ENCODE peak calls at places on chromosomes 2 and 18, in ten cellular contexts. T is adrenal gland, P is choroid plexus epithelial cell, M is A549, K is prostate gland, X is foreskin fibroblast, A is heart left ventricle, E is cardiac muscle cell, U is neural progenitor cell, C is gastrocnemius medialis. L is an unnamed sample.

GRCh38 chr2:30655660-30656059 is 151.6 kb downstream of the CAPN13 start:
- DNase-seq in T (no peak), A (peak; percentile 58), M (no peak), E (no peak), U (no peak), P (peak; percentile 74), X (no peak), C (peak; percentile 35), K (no peak), L (peak; percentile 18)

GRCh38 chr2:222731183-222731582 is 59.7 kb downstream of the MOGAT1 start:
- DNase-seq in X (no peak), P (no peak), C (no peak), E (no peak), T (no peak), M (no peak), A (no peak), K (no peak), U (no peak), L (peak; percentile 60)

GRCh38 chr18:79733996-79734770 is 54.6 kb downstream of the CTDP1 start:
- DNase-seq in T (no peak), K (no peak), E (no peak), M (no peak), P (no peak), X (peak; percentile 7), A (peak; percentile 41), U (no peak), C (no peak), L (peak; percentile 80)

GRCh38 chr2:152421521-152422367 is 86.8 kb downstream of the FMNL2 start:
- DNase-seq in C (peak; percentile 53), T (peak; percentile 78), E (no peak), P (peak; percentile 98), U (no peak), M (peak; percentile 92), A (no peak), X (peak; percentile 97), K (peak; percentile 56), L (peak; percentile 99)

GRCh38 chr2:72147303-72147970 is at the start of gene CYP26B1:
- DNase-seq in C (no peak), P (no peak), M (no peak), U (peak; percentile 82), X (no peak), K (peak; percentile 3), E (peak; percentile 70), A (peak; percentile 60), T (peak; percentile 31), L (no peak)

GRCh38 chr18:25935356-25935755 is 155.1 kb downstream of the SS18 start:
- DNase-seq in T (no peak), C (no peak), M (no peak), E (no peak), A (no peak), K (no peak), P (no peak), X (no peak), U (no peak), L (no peak)

GRCh38 chr2:8628870-8629209 is 53.0 kb upstream of the ID2 start:
- DNase-seq in K (no peak), T (no peak), A (no peak), C (no peak), M (no peak), E (no peak), X (no peak), U (no peak), P (no peak), L (no peak)

GRCh38 chr2:73917696-73918207 is 8.9 kb upstream of the DGUOK start:
- DNase-seq in T (no peak), C (no peak), U (no peak), E (no peak), M (no peak), P (no peak), A (no peak), K (no peak), X (no peak), L (no peak)

GRCh38 chr2:200320344-200320743 is 13.9 kb downstream of the SPATS2L start:
- DNase-seq in K (no peak), U (no peak), P (no peak), T (no peak), C (peak; percentile 48), M (no peak), X (no peak), E (no peak), A (no peak), L (no peak)

GRCh38 chr2:112701092-112701491 is 19.7 kb upstream of the NT5DC4 start:
- DNase-seq in X (no peak), M (no peak), A (no peak), T (no peak), K (no peak), E (no peak), U (no peak), P (no peak), C (no peak), L (no peak)

GRCh38 chr18:49819768-49820662 is 6.7 kb upstream of the ACAA2 start:
- DNase-seq in E (no peak), M (no peak), T (no peak), P (peak; percentile 68), C (no peak), K (no peak), A (no peak), X (no peak), U (no peak), L (no peak)

GRCh38 chr2:227006189-227006897 is 157.7 kb downstream of the COL4A4 start:
- DNase-seq in K (no peak), M (no peak), P (no peak), U (no peak), C (no peak), A (no peak), X (no peak), E (no peak), T (no peak), L (no peak)
- H3K4me3 ChIP-seq in K (no peak overlapping the region), M (no peak overlapping the region), P (no peak overlapping the region), U (no peak overlapping the region), C (no peak overlapping the region), A (no peak overlapping the region), X (no peak overlapping the region), E (no peak overlapping the region), T (no peak overlapping the region), L (no peak overlapping the region)

GRCh38 chr18:40159141-40160017 is 1795.7 kb upstream of the PIK3C3 start:
- DNase-seq in U (peak; percentile 55), E (peak; percentile 44), X (peak; percentile 24), P (peak; percentile 83), C (no peak), K (no peak), M (peak; percentile 21), T (no peak), A (no peak), L (peak; percentile 63)
- TF ChIP-seq CTCF in U (peak; percentile 89), E (peak; percentile 70), X (peak; percentile 63), P (peak; percentile 75), C (no peak), K (peak; percentile 20), M (peak; percentile 34), T (peak; percentile 46), A (peak; percentile 44), L (peak; percentile 69)

GRCh38 chr2:60426908-60427307 is 126.5 kb downstream of the BCL11A start:
- DNase-seq in E (no peak), U (no peak), C (no peak), X (no peak), T (no peak), M (no peak), P (no peak), K (no peak), A (no peak), L (no peak)

GRCh38 chr2:60426341-60426740 is 127.1 kb downstream of the BCL11A start:
- DNase-seq in E (no peak), C (no peak), U (no peak), P (no peak), A (no peak), K (no peak), T (no peak), X (no peak), M (no peak), L (no peak)

GRCh38 chr2:60424233-60424632 is 129.2 kb downstream of the BCL11A start:
- DNase-seq in X (no peak), A (no peak), C (no peak), K (no peak), E (peak; percentile 14), U (no peak), M (no peak), T (no peak), P (no peak), L (no peak)

DNA sequence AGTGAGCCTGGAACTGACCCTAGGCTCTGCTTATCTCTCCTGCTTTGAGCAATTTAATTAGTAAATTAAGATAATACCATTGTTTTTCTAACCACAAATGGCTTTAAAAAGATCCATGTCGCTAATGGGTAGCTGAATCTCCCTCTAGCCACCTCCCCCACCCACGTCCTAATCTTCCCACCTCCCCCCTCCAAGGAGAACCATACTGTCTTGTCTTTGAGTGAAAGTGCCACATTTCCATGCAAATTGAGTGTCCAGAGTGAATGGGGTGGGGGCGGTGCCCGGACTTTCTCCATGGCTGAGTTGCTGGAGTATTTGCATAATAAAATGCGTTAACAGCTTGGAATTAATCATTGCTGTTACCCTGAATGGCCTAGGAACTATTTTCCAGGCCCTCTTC is 130.4 kb downstream of the BCL11A start:
- DNase-seq in T (no peak), X (no peak), E (no peak), P (no peak), C (no peak), K (no peak), A (no peak), U (peak; percentile 36), M (no peak), L (no peak)
- H3K4me3 ChIP-seq in T (no peak overlapping the region), X (no peak overlapping the region), E (no peak overlapping the region), P (no peak overlapping the region), C (no peak overlapping the region), K (no peak overlapping the region), A (no peak overlapping the region), U (no peak overlapping the region), M (no peak overlapping the region), L (no peak overlapping the region)

GRCh38 chr2:191881982-191882816 is 35.3 kb upstream of the CAVIN2 start:
- DNase-seq in K (no peak), P (no peak), U (no peak), X (no peak), M (no peak), C (no peak), A (no peak), E (no peak), T (no peak), L (no peak)
- TF ChIP-seq CTCF in K (no peak), P (no peak), U (no peak), X (no peak), M (no peak), C (no peak), A (no peak), E (no peak), T (no peak), L (no peak)

DNA sequence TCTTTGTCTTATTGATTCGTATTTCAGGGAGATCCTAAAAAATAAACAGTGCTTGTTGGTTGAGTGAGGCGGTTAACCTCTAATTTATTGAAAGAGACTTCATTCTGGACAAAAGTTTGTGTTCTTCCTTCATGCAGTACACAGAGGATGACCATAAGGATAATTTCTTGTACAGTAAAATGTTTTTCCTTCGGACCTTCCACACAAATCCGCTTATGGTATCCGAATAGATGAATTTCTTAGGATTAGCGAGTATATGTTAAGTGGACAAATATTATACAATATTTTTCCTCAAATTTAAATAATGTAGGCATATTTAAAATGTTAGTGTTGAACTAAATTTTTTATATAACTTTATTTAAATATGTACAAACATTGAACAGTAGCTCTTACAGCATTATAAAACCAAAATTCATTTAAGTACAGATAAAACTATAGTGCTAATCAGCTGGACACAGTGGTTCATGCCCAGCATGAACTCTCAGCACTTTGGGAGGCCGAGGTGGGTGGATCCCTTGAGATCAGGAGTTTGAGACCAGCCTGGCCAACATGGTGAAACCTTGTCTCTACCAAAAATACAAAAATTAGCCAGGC is 84.4 kb downstream of the LPIN1 start:
- DNase-seq in T (no peak), M (no peak), X (no peak), E (no peak), C (no peak), A (no peak), K (no peak), P (no peak), U (no peak), L (no peak)
- H3K4me3 ChIP-seq in T (peak overlapping the region; percentile 41), M (peak overlapping the region; percentile 13), X (peak overlapping the region; percentile 31), E (no peak overlapping the region), C (peak overlapping the region; percentile 37), A (peak overlapping the region; percentile 39), K (peak overlapping the region; percentile 17), P (peak overlapping the region; percentile 15), U (no peak overlapping the region), L (peak overlapping the region; percentile 34)